ENCODE peak calls at places on chromosomes 1 and 21, in four cellular contexts. G is HepG2, E is K562, P is GM12878. K is an unnamed sample.

GRCh38 chr1:14487671-14488070 is 110.8 kb upstream of the KAZN start:
- DNase-seq in E (no peak), G (no peak), P (no peak), K (no peak)

GRCh38 chr1:185645686-185646085 is 88.5 kb upstream of the HMCN1 start:
- DNase-seq in G (no peak), P (no peak), E (no peak), K (no peak)

GRCh38 chr1:16209847-16210407 is 2.5 kb downstream of the ARHGEF19 start:
- DNase-seq in E (no peak), G (no peak), P (no peak), K (no peak)

GRCh38 chr1:55120538-55120937 is 81.2 kb downstream of the PCSK9 start:
- DNase-seq in G (no peak), P (no peak), E (no peak), K (no peak)

GRCh38 chr1:201022824-201023516 is 544 bp downstream of the KIF21B start:
- DNase-seq in E (no peak), G (no peak), P (no peak), K (peak)

GRCh38 chr1:37767488-37767887 is 2.6 kb upstream of the EPHA10 start:
- DNase-seq in P (no peak), E (no peak), G (no peak), K (no peak)

GRCh38 chr1:3027611-3028371 is 6.5 kb downstream of the ACTRT2 start:
- DNase-seq in P (no peak), E (no peak), G (no peak), K (no peak)

GRCh38 chr1:205585835-205586785 is 45.7 kb downstream of the ELK4 start:
- DNase-seq in E (no peak), G (no peak), P (no peak), K (no peak)

GRCh38 chr1:171807547-171807946 is 26.1 kb downstream of the METTL13 start:
- DNase-seq in P (no peak), G (no peak), E (no peak), K (no peak)

GRCh38 chr1:181318022-181318857 is 165.1 kb upstream of the CACNA1E start:
- DNase-seq in P (no peak), E (no peak), G (no peak), K (peak)

GRCh38 chr1:58065520-58065919 is 481.0 kb downstream of the OMA1 start:
- DNase-seq in P (no peak), G (peak), E (no peak), K (peak)

GRCh38 chr1:87064981-87065380 is 150.5 kb downstream of the HS2ST1 start:
- DNase-seq in P (no peak), E (no peak), G (no peak), K (no peak)

GRCh38 chr1:151716771-151717631 is at the start of gene CELF3:
- DNase-seq in G (no peak), E (peak), P (no peak), K (peak)

GRCh38 chr1:1873186-1873585 is 17.7 kb downstream of the GNB1 start:
- DNase-seq in E (peak), P (no peak), G (no peak), K (no peak)

GRCh38 chr1:209613351-209614150 is 30.0 kb downstream of the CAMK1G start:
- DNase-seq in G (no peak), P (no peak), E (no peak), K (no peak)

GRCh38 chr1:172322219-172323061 is 98.0 kb upstream of the C1orf105 start:
- DNase-seq in P (no peak), G (no peak), E (no peak), K (no peak)

GRCh38 chr1:236338096-236338495 is 56.0 kb upstream of the EDARADD start:
- DNase-seq in G (no peak), P (no peak), E (no peak), K (no peak)

GRCh38 chr21:25485914-25486313 is 121.4 kb downstream of the MRPL39 start:
- DNase-seq in G (no peak), P (no peak), E (no peak), K (no peak)

GRCh38 chr21:32916522-32917099 is 109.1 kb upstream of the OLIG2 start:
- DNase-seq in G (peak), E (peak), P (no peak), K (no peak)

GRCh38 chr1:67618285-67619018 is 66.5 kb upstream of the GADD45A start:
- DNase-seq in G (no peak), P (no peak), E (no peak), K (no peak)

GRCh38 chr1:25565188-25565591 is 21.8 kb downstream of the LDLRAP1 start:
- DNase-seq in P (no peak), G (no peak), E (no peak), K (no peak)

GRCh38 chr21:44985441-44986401 is 45.9 kb downstream of the SLX9 start:
- DNase-seq in P (no peak), E (no peak), G (no peak), K (no peak)

GRCh38 chr1:226403522-226404034 is 4.3 kb downstream of the PARP1 start:
- DNase-seq in E (peak), P (no peak), G (no peak), K (peak)

GRCh38 chr1:101323530-101323929 is 86.7 kb downstream of the S1PR1 start:
- DNase-seq in G (no peak), E (no peak), P (no peak), K (no peak)

GRCh38 chr1:166272851-166273250 is 106.0 kb upstream of the FAM78B start:
- DNase-seq in P (no peak), G (no peak), E (no peak), K (no peak)

GRCh38 chr1:3912809-3913685 is 13.0 kb upstream of the C1orf174 start:
- DNase-seq in G (no peak), E (peak), P (no peak), K (no peak)

GRCh38 chr1:116711061-116711582 is 43.1 kb upstream of the CD2 start:
- DNase-seq in G (no peak), P (no peak), E (no peak), K (no peak)

GRCh38 chr1:53373246-53373645 is 45.4 kb upstream of the LRP8 start:
- DNase-seq in E (no peak), G (no peak), P (no peak), K (no peak)

GRCh38 chr1:108568589-108568988 is 8.7 kb downstream of the EEIG2 start:
- DNase-seq in G (no peak), E (no peak), P (no peak), K (no peak)

GRCh38 chr1:228734881-228735801 is at the start of gene RHOU:
- DNase-seq in G (peak), E (no peak), P (no peak), K (peak)

GRCh38 chr1:212909652-212910063 is 40.7 kb upstream of the VASH2 start:
- DNase-seq in E (no peak), G (no peak), P (no peak), K (no peak)

GRCh38 chr1:31371121-31371520 is 1.8 kb downstream of the FABP3 start:
- DNase-seq in P (no peak), E (no peak), G (no peak), K (no peak)

GRCh38 chr1:52191395-52191965 is 49.6 kb downstream of the ZFYVE9 start:
- DNase-seq in P (no peak), G (no peak), E (no peak), K (no peak)

GRCh38 chr1:109767596-109768334 is 4.0 kb upstream of the EPS8L3 start:
- DNase-seq in G (no peak), E (no peak), P (no peak), K (peak)

GRCh38 chr1:59514061-59514909 is 217.4 kb downstream of the FGGY start:
- DNase-seq in P (no peak), E (no peak), G (peak), K (no peak)

GRCh38 chr1:5448486-5448885 is 543.7 kb downstream of the NPHP4 start:
- DNase-seq in P (no peak), G (no peak), E (no peak), K (peak)

GRCh38 chr21:42376338-42376982 is 10.1 kb upstream of the TFF1 start:
- DNase-seq in E (peak), P (no peak), G (no peak), K (peak)

GRCh38 chr21:45887788-45888187 is 93.8 kb upstream of the COL6A1 start:
- DNase-seq in E (no peak), G (no peak), P (no peak), K (no peak)

GRCh38 chr1:113538225-113538624 is 147.9 kb downstream of the MAGI3 start:
- DNase-seq in G (no peak), E (no peak), P (no peak), K (no peak)

GRCh38 chr1:6592865-6593593 is 9.6 kb downstream of the KLHL21 start:
- DNase-seq in P (no peak), G (no peak), E (no peak), K (no peak)

GRCh38 chr1:6591644-6592043 is 11.0 kb downstream of the KLHL21 start:
- DNase-seq in P (no peak), E (no peak), G (no peak), K (no peak)

GRCh38 chr1:6593810-6594209 is 8.9 kb downstream of the KLHL21 start:
- DNase-seq in E (no peak), P (no peak), G (no peak), K (no peak)

GRCh38 chr1:6591222-6591621 is 11.4 kb downstream of the ZBTB48 start:
- DNase-seq in G (no peak), P (no peak), E (no peak), K (no peak)

DNA sequence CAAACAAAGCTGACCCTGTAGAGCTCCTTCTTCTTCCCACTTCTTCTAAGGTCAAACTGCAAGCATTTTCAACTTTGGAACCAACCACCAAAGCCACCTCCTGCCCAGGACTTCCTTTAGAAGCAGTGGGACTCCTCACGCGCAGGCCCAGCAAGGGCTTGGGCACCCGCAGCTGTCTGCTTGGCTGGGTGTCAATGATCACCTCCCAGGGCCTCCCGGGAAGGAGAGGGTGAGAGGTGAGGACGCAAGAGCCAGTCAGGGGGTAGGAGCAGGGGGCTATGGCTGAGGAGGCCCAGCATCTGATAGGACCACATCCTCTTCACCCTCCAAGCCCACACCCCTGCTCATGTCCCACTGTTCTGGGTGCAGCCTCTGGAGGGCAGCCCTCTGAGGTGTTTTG is 10.2 kb downstream of the KLHL21 start:
- DNase-seq in P (no peak), E (no peak), G (no peak), K (no peak)
- TF ChIP-seq TCF7 in P (no peak), E (no peak), G (no peak), K (no peak)

GRCh38 chr1:30036229-30036547 is 687.2 kb downstream of the MATN1 start:
- DNase-seq in G (no peak), P (no peak), E (no peak), K (no peak)
- TF ChIP-seq ETV6 in G (no peak), P (no peak), E (no peak), K (no peak)

DNA sequence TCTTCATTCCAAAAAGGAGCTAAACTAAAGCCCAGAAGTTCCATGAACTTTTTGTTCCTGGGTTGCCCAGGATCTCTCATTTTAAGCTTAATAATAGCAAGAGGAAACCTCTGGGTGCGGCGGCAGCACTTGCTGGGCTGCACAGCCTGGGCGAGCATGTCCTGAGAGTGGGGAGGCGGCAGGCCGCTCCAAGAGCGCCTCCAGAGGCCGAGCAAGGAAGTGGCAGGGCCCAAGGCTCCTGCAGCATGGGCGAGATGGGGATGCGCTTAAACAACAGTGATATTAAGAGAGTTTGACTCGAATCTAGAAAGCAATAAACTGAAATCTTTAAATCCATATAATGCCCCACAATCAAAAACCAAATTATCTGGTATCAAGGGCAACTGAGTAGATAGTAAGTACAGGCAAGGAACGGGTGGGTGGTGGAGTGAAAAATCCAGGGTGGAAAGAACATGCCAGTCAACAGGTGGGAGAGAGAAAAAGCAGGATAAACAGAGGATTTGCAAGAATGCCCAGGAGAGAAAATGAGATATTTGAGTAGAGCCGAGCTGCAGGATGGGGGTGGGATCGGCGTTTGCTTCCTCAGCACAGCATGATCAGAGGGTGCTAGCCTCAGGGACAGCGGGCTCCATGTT is 14.1 kb upstream of the TNR start:
- DNase-seq in P (no peak), E (peak), G (no peak), K (peak)
- TF ChIP-seq TCF7 in P (no peak), E (no peak), G (no peak), K (no peak)

GRCh38 chr1:240306673-240307072 is 215.0 kb downstream of the FMN2 start:
- DNase-seq in P (no peak), G (no peak), E (no peak), K (no peak)

GRCh38 chr1:240309804-240310203 is 218.1 kb downstream of the FMN2 start:
- DNase-seq in P (no peak), E (no peak), G (no peak), K (no peak)

GRCh38 chr1:240308061-240308460 is 216.4 kb downstream of the FMN2 start:
- DNase-seq in G (no peak), P (no peak), E (no peak), K (no peak)

GRCh38 chr1:240312872-240313271 is 221.2 kb downstream of the FMN2 start:
- DNase-seq in P (no peak), G (no peak), E (no peak), K (no peak)

GRCh38 chr1:240310226-240310925 is 218.7 kb downstream of the FMN2 start:
- DNase-seq in P (no peak), G (no peak), E (no peak), K (no peak)
- TF ChIP-seq ETV6 in P (no peak), G (no peak), E (no peak), K (no peak)

DNA sequence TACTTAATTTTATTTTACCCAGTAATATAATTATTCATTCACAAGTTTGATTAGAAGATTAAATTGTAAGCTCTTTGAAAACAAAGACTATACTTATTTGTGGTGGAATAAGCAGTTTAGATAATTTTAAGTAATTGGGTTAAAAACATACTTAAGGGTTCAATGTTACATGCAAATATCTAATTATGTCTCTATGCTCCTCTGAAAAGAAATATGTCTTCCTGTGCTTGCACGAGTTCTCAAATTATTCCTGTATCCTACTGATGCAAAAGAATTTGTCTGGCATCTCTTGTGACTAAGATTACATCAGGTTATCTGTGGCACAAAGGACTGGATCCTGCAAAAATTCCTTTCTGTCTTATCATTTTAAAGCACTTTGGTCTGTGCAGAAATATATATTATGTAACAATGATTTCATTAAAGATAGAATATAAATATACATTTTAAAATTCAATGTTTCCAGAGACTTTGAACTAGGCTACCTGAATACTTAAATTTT is 416.7 kb downstream of the COL11A1 start:
- DNase-seq in P (no peak), G (no peak), E (no peak), K (no peak)
- TF ChIP-seq TCF7 in P (no peak), G (no peak), E (no peak), K (no peak)

GRCh38 chr1:211613108-211613947 is 34.4 kb upstream of the SLC30A1 start:
- DNase-seq in E (peak), G (peak), P (no peak), K (no peak)
- TF ChIP-seq ETV6 in E (no peak), G (no peak), P (no peak), K (no peak)

DNA sequence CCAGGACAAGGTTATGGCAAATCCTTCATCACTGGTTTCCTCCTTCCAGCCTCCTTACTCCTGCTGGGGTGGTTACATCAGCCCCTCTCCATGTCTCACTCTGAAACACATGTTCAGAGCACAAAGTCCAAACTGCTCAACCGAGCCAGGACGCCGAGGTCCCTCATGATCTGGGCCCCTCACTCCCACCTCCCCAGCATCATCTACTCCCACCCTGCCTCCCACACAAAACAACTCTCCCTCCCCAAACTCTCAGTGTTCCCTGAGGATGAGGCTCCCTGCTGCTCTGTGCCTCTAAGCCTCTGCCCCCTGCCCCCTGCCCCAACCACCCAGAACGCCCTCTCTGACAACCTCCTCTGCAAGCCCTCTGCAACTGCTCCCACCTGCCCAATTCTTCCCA is 33.3 kb upstream of the ZBTB40 start:
- DNase-seq in E (no peak), G (no peak), P (no peak), K (no peak)
- TF ChIP-seq TCF7 in E (no peak), G (no peak), P (no peak), K (no peak)